ENCODE peak calls at places on chromosomes 6 and 20, in ten cellular contexts. One of them, this sample, is unnamed.

GRCh38 chr6:93644611-93645010 is 225.3 kb upstream of the EPHA7 start:
- DNase-seq in esophagus muscularis mucosa: no peak
- DNase-seq in H54: no peak
- DNase-seq in A549: no peak
- DNase-seq in H1: no peak
- DNase-seq in right lobe of liver: no peak
- DNase-seq in heart left ventricle: no peak
- DNase-seq in testis: no peak
- DNase-seq in ovary: no peak
- DNase-seq in IMR-90: no peak
- DNase-seq in this sample: peak; percentile 8

GRCh38 chr6:44646355-44646754 is 258.8 kb downstream of the CDC5L start:
- DNase-seq in esophagus muscularis mucosa: no peak
- DNase-seq in H54: no peak
- DNase-seq in A549: no peak
- DNase-seq in H1: no peak
- DNase-seq in right lobe of liver: no peak
- DNase-seq in heart left ventricle: no peak
- DNase-seq in testis: no peak
- DNase-seq in ovary: no peak
- DNase-seq in IMR-90: peak; percentile 19
- DNase-seq in this sample: no peak

GRCh38 chr6:9482030-9482731 is 932.7 kb downstream of the TFAP2A start:
- DNase-seq in esophagus muscularis mucosa: no peak
- DNase-seq in H54: peak; percentile 32
- DNase-seq in A549: peak; percentile 61
- DNase-seq in H1: no peak
- DNase-seq in right lobe of liver: no peak
- DNase-seq in heart left ventricle: no peak
- DNase-seq in testis: no peak
- DNase-seq in ovary: no peak
- DNase-seq in IMR-90: peak; percentile 96
- DNase-seq in this sample: no peak

GRCh38 chr6:43226192-43226851 is 3.0 kb downstream of the DNPH1 start:
- DNase-seq in esophagus muscularis mucosa: no peak
- DNase-seq in H54: no peak
- DNase-seq in A549: no peak
- DNase-seq in H1: no peak
- DNase-seq in right lobe of liver: no peak
- DNase-seq in heart left ventricle: no peak
- DNase-seq in testis: no peak
- DNase-seq in ovary: no peak
- DNase-seq in IMR-90: no peak
- DNase-seq in this sample: no peak

GRCh38 chr6:142787422-142787821 is 157.6 kb downstream of the HIVEP2 start:
- DNase-seq in esophagus muscularis mucosa: no peak
- DNase-seq in H54: no peak
- DNase-seq in A549: no peak
- DNase-seq in H1: no peak
- DNase-seq in right lobe of liver: no peak
- DNase-seq in heart left ventricle: no peak
- DNase-seq in testis: no peak
- DNase-seq in ovary: no peak
- DNase-seq in IMR-90: no peak
- DNase-seq in this sample: no peak

GRCh38 chr6:159654483-159655098 is 38.5 kb downstream of the SOD2 start:
- DNase-seq in esophagus muscularis mucosa: no peak
- DNase-seq in H54: peak; percentile 10
- DNase-seq in A549: peak; percentile 49
- DNase-seq in H1: no peak
- DNase-seq in right lobe of liver: no peak
- DNase-seq in heart left ventricle: no peak
- DNase-seq in testis: no peak
- DNase-seq in ovary: no peak
- DNase-seq in IMR-90: peak; percentile 67
- DNase-seq in this sample: no peak

GRCh38 chr6:98833101-98834059 is 994 bp upstream of the POU3F2 start:
- DNase-seq in esophagus muscularis mucosa: no peak
- DNase-seq in H54: no peak
- DNase-seq in A549: peak; percentile 56
- DNase-seq in H1: no peak
- DNase-seq in right lobe of liver: peak; percentile 67
- DNase-seq in heart left ventricle: no peak
- DNase-seq in testis: peak; percentile 56
- DNase-seq in ovary: no peak
- DNase-seq in IMR-90: peak; percentile 16
- DNase-seq in this sample: no peak

GRCh38 chr6:126419901-126420300 is 80.0 kb downstream of the CENPW start:
- DNase-seq in esophagus muscularis mucosa: no peak
- DNase-seq in H54: no peak
- DNase-seq in A549: no peak
- DNase-seq in H1: no peak
- DNase-seq in right lobe of liver: no peak
- DNase-seq in heart left ventricle: no peak
- DNase-seq in testis: no peak
- DNase-seq in ovary: no peak
- DNase-seq in IMR-90: no peak
- DNase-seq in this sample: no peak

GRCh38 chr6:11389977-11390376 is 147.6 kb upstream of the TMEM170B start:
- DNase-seq in esophagus muscularis mucosa: no peak
- DNase-seq in H54: no peak
- DNase-seq in A549: no peak
- DNase-seq in H1: no peak
- DNase-seq in right lobe of liver: no peak
- DNase-seq in heart left ventricle: peak; percentile 43
- DNase-seq in testis: no peak
- DNase-seq in ovary: no peak
- DNase-seq in IMR-90: no peak
- DNase-seq in this sample: no peak

GRCh38 chr20:33915726-33916331 is 77.9 kb upstream of the RALY start:
- DNase-seq in esophagus muscularis mucosa: no peak
- DNase-seq in H54: peak; percentile 59
- DNase-seq in A549: peak; percentile 32
- DNase-seq in H1: no peak
- DNase-seq in right lobe of liver: peak; percentile 64
- DNase-seq in heart left ventricle: no peak
- DNase-seq in testis: peak; percentile 61
- DNase-seq in ovary: peak; percentile 28
- DNase-seq in IMR-90: no peak
- DNase-seq in this sample: peak; percentile 64

GRCh38 chr6:28978959-28979561 is 26.1 kb downstream of the ZNF311 start:
- DNase-seq in esophagus muscularis mucosa: no peak
- DNase-seq in H54: no peak
- DNase-seq in A549: no peak
- DNase-seq in H1: no peak
- DNase-seq in right lobe of liver: no peak
- DNase-seq in heart left ventricle: no peak
- DNase-seq in testis: no peak
- DNase-seq in ovary: no peak
- DNase-seq in IMR-90: no peak
- DNase-seq in this sample: no peak

GRCh38 chr6:148240866-148241477 is 101.7 kb upstream of the SASH1 start:
- DNase-seq in esophagus muscularis mucosa: peak; percentile 50
- DNase-seq in H54: no peak
- DNase-seq in A549: no peak
- DNase-seq in H1: no peak
- DNase-seq in right lobe of liver: no peak
- DNase-seq in heart left ventricle: no peak
- DNase-seq in testis: no peak
- DNase-seq in ovary: no peak
- DNase-seq in IMR-90: peak; percentile 25
- DNase-seq in this sample: no peak

GRCh38 chr6:146029573-146030184 is 817 bp downstream of the GRM1 start:
- DNase-seq in esophagus muscularis mucosa: no peak
- DNase-seq in H54: no peak
- DNase-seq in A549: no peak
- DNase-seq in H1: no peak
- DNase-seq in right lobe of liver: no peak
- DNase-seq in heart left ventricle: no peak
- DNase-seq in testis: no peak
- DNase-seq in ovary: no peak
- DNase-seq in IMR-90: no peak
- DNase-seq in this sample: no peak

DNA sequence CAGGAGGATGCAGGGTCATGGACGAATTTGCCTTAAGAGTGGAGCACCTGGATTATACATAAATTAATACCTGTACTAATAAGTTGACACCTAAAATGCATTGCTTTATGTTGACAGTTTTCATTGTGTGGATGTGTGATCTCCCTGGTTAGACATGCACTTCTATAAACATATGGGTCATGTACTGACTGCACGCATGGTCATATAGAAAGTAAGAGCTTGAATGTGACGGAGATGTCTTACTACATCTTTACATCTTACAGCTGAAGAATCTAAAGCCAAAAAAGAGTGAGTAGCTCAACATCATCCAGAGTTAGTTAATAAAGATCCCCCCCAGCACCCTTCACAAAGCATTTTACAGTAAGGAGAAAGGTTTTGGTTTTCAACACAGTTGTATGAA is 408.4 kb upstream of the JARID2 start:
- DNase-seq in esophagus muscularis mucosa: no peak
- DNase-seq in H54: no peak
- DNase-seq in A549: no peak
- DNase-seq in H1: no peak
- DNase-seq in right lobe of liver: no peak
- DNase-seq in heart left ventricle: no peak
- DNase-seq in testis: no peak
- DNase-seq in ovary: no peak
- DNase-seq in IMR-90: no peak
- DNase-seq in this sample: no peak
- TF ChIP-seq POLR2A in esophagus muscularis mucosa: no peak
- TF ChIP-seq POLR2A in H54: no peak
- TF ChIP-seq POLR2A in A549: no peak
- TF ChIP-seq POLR2A in H1: no peak
- TF ChIP-seq POLR2A in right lobe of liver: no peak
- TF ChIP-seq POLR2A in heart left ventricle: no peak
- TF ChIP-seq POLR2A in testis: no peak
- TF ChIP-seq POLR2A in ovary: no peak
- TF ChIP-seq POLR2A in IMR-90: no peak
- TF ChIP-seq POLR2A in this sample: no peak

GRCh38 chr6:83430606-83431544 is at the start of gene ME1:
- DNase-seq in esophagus muscularis mucosa: no peak
- DNase-seq in H54: peak; percentile 89
- DNase-seq in A549: peak; percentile 90
- DNase-seq in H1: peak; percentile 36
- DNase-seq in right lobe of liver: peak; percentile 91
- DNase-seq in heart left ventricle: peak; percentile 89
- DNase-seq in testis: peak; percentile 90
- DNase-seq in ovary: peak; percentile 85
- DNase-seq in IMR-90: peak; percentile 86
- DNase-seq in this sample: peak; percentile 84
- TF ChIP-seq POLR2A in esophagus muscularis mucosa: no peak
- TF ChIP-seq POLR2A in H54: peak; percentile 71
- TF ChIP-seq POLR2A in A549: peak; percentile 66
- TF ChIP-seq POLR2A in H1: no peak
- TF ChIP-seq POLR2A in right lobe of liver: peak; percentile 58
- TF ChIP-seq POLR2A in heart left ventricle: no peak
- TF ChIP-seq POLR2A in testis: no peak
- TF ChIP-seq POLR2A in ovary: peak; percentile 19
- TF ChIP-seq POLR2A in IMR-90: peak; percentile 48
- TF ChIP-seq POLR2A in this sample: peak; percentile 35

DNA sequence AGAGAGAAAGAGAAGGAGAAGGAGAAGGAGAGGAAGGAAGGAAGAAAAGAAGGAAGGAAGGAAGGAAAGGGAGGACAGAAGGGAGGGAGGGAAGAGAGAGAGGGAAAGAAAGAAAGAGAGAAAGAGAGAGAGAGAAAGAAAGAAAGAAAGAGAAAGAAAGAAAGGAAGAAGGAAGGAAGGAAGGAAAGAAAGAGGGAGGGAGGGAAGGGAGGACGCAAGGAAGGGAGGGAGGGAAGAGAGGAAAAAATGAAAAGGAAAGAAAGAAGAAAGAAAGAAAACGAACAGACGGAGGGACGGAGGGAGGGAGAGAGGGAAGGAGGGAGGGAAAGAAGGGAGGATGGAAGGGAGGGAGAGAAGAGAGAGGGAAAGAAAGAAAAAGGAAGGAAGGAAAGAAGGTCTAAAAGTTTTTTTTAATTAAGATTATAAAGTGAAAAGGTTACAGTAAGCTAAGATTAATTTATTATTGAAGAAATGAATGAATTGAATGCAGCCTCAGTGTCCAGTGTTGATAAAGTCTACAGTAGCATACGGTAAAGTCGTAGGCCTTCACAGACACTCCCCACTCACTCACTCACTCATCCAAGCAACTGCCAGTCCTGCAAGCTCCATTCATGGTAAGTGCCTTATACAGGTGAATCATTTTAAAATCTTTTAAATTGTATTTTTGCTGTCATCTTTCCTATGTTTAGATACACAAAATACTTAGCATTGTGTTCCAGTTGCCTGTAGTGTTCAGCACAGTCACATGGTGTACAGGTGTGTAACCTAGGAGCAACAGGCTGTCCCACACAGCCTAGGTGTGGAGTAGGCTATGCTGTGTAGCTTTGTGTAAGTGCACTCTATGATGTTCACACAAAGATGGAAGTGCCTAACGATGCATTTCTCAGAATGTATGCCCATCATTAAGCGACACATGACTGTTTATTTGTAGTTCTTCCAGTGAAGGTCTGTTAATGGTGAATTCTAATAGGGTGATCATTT is 20.3 kb upstream of the ARID1B start:
- DNase-seq in esophagus muscularis mucosa: no peak
- DNase-seq in H54: no peak
- DNase-seq in A549: no peak
- DNase-seq in H1: no peak
- DNase-seq in right lobe of liver: no peak
- DNase-seq in heart left ventricle: no peak
- DNase-seq in testis: no peak
- DNase-seq in ovary: no peak
- DNase-seq in IMR-90: no peak
- DNase-seq in this sample: no peak
- TF ChIP-seq POLR2A in esophagus muscularis mucosa: no peak
- TF ChIP-seq POLR2A in H54: no peak
- TF ChIP-seq POLR2A in A549: no peak
- TF ChIP-seq POLR2A in H1: no peak
- TF ChIP-seq POLR2A in right lobe of liver: no peak
- TF ChIP-seq POLR2A in heart left ventricle: no peak
- TF ChIP-seq POLR2A in testis: no peak
- TF ChIP-seq POLR2A in ovary: no peak
- TF ChIP-seq POLR2A in IMR-90: no peak
- TF ChIP-seq POLR2A in this sample: no peak

DNA sequence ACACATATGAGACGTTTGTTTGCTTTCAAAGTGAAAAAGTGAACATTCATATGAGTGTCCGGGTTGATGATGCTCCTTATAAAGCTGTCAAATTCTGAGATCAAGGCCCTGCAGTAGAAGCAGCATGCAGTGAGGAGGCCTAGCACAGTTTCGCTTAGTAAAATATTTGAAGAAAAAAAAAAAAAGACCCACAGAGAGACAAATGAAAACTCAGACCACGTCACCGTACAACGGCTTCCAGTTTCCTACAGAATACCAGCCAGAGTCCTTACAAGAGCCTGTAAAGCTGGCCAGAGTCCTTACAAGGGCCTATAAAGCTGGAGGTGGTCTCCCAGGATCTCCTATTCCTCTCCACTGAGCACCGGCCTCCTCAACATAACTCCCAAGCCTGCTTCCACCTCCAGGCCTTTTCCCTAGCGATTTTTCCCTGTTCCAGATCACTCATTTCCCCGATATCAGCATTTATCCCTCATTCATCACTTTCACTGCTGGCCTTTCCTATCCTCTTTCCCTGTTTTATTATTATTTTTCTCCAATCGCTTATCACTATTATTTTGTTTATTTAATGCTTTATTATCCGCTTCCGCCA is 1.5 kb upstream of the HMGN4 start:
- DNase-seq in esophagus muscularis mucosa: no peak
- DNase-seq in H54: no peak
- DNase-seq in A549: peak; percentile 50
- DNase-seq in H1: no peak
- DNase-seq in right lobe of liver: no peak
- DNase-seq in heart left ventricle: no peak
- DNase-seq in testis: peak; percentile 57
- DNase-seq in ovary: peak; percentile 59
- DNase-seq in IMR-90: peak; percentile 77
- DNase-seq in this sample: peak; percentile 52
- TF ChIP-seq POLR2A in esophagus muscularis mucosa: no peak
- TF ChIP-seq POLR2A in H54: no peak
- TF ChIP-seq POLR2A in A549: no peak
- TF ChIP-seq POLR2A in H1: no peak
- TF ChIP-seq POLR2A in right lobe of liver: no peak
- TF ChIP-seq POLR2A in heart left ventricle: no peak
- TF ChIP-seq POLR2A in testis: no peak
- TF ChIP-seq POLR2A in ovary: no peak
- TF ChIP-seq POLR2A in IMR-90: no peak
- TF ChIP-seq POLR2A in this sample: no peak

This sample was measured in transverse colon.